ENCODE peak calls at places on chromosomes 6 and 20, in four cellular contexts. S, T, Q and G are unnamed samples.

GRCh38 chr6:139879823-139880356 is 505.4 kb upstream of the CITED2 start:
- DNase-seq in S (no peak), T (no peak), Q (no peak), G (no peak)

GRCh38 chr20:6654490-6655247 is 112.8 kb upstream of the BMP2 start:
- DNase-seq in S (no peak), T (no peak), Q (no peak), G (no peak)

GRCh38 chr6:119562168-119562567 is 212.6 kb upstream of the MAN1A1 start:
- DNase-seq in S (no peak), T (no peak), Q (no peak), G (no peak)

GRCh38 chr20:50346372-50347347 is 156.0 kb downstream of the CEBPB start:
- DNase-seq in S (peak; percentile 58), T (peak; percentile 41), Q (no peak), G (no peak)

GRCh38 chr20:4929686-4930397 is 71.5 kb downstream of the SLC23A2 start:
- DNase-seq in S (no peak), T (no peak), Q (no peak), G (no peak)

GRCh38 chr20:4936851-4937412 is 64.4 kb downstream of the SLC23A2 start:
- DNase-seq in S (no peak), T (no peak), Q (no peak), G (no peak)

GRCh38 chr20:25233016-25233772 is 14.7 kb upstream of the PYGB start:
- DNase-seq in S (peak; percentile 88), T (no peak), Q (peak; percentile 75), G (peak; percentile 21)

GRCh38 chr20:15320941-15321340 is 983.5 kb upstream of the FLRT3 start:
- DNase-seq in S (no peak), T (no peak), Q (no peak), G (no peak)

GRCh38 chr6:89555751-89556150 is 82.8 kb downstream of the LYRM2 start:
- DNase-seq in S (no peak), T (no peak), Q (no peak), G (no peak)

GRCh38 chr6:25007269-25007699 is 71.5 kb upstream of the RIPOR2 start:
- DNase-seq in S (no peak), T (no peak), Q (no peak), G (no peak)

GRCh38 chr20:2834401-2834800 is 6.1 kb downstream of the PCED1A start:
- DNase-seq in S (no peak), T (no peak), Q (no peak), G (no peak)

GRCh38 chr6:168292911-168293310 is 26.7 kb downstream of the DACT2 start:
- DNase-seq in S (no peak), T (no peak), Q (no peak), G (no peak)

GRCh38 chr20:23270427-23270911 is 80.1 kb upstream of the NXT1 start:
- DNase-seq in S (no peak), T (no peak), Q (no peak), G (no peak)

GRCh38 chr6:26576929-26577719 is 19.6 kb upstream of the ABT1 start:
- DNase-seq in S (peak; percentile 69), T (peak; percentile 21), Q (peak; percentile 96), G (no peak)

GRCh38 chr6:52834481-52834880 is 6.1 kb downstream of the GSTA5 start:
- DNase-seq in S (no peak), T (no peak), Q (no peak), G (no peak)

GRCh38 chr6:150355932-150356331 is 12.9 kb upstream of the IYD start:
- DNase-seq in S (no peak), T (no peak), Q (no peak), G (no peak)

GRCh38 chr6:3848925-3849605 is at the start of gene FAM50B:
- DNase-seq in S (peak; percentile 96), T (peak; percentile 94), Q (no peak), G (peak; percentile 66)

GRCh38 chr6:111777357-111777756 is 95.9 kb downstream of the FYN start:
- DNase-seq in S (no peak), T (no peak), Q (no peak), G (no peak)

GRCh38 chr6:70363741-70364493 is 49.4 kb upstream of the FAM135A start:
- DNase-seq in S (no peak), T (no peak), Q (no peak), G (no peak)

GRCh38 chr20:34396408-34396807 is 33.3 kb downstream of the ITCH start:
- DNase-seq in S (no peak), T (no peak), Q (no peak), G (no peak)

GRCh38 chr6:70225052-70225451 is 77.8 kb downstream of the COL9A1 start:
- DNase-seq in S (no peak), T (no peak), Q (no peak), G (no peak)